ENCODE peak calls at places on chromosomes 13 and 19, in four cellular contexts. Z is NCI-H345, Q is G401, A is dorsolateral prefrontal cortex. M is an unnamed sample.

GRCh38 chr13:20721454-20722357 is 18.2 kb downstream of the IL17D start:
- DNase-seq in Z (peak), Q (peak), A (no peak), M (no peak)

GRCh38 chr13:35107535-35107934 is 165.5 kb downstream of the NBEA start:
- DNase-seq in Z (no peak), Q (no peak), A (no peak), M (no peak)

GRCh38 chr19:39351537-39352037 is 9.4 kb downstream of the SAMD4B start:
- DNase-seq in Z (no peak), Q (no peak), A (no peak), M (no peak)

GRCh38 chr13:107649071-107649470 is 566.3 kb downstream of the LIG4 start:
- DNase-seq in Z (no peak), Q (no peak), A (no peak), M (no peak)

GRCh38 chr19:12578641-12579040 is 27.4 kb upstream of the ZNF564 start:
- DNase-seq in Z (no peak), Q (no peak), A (no peak), M (no peak)

GRCh38 chr19:3075605-3076431 is 13.5 kb upstream of the TLE5 start:
- DNase-seq in Z (peak), Q (peak), A (peak), M (no peak)

GRCh38 chr19:19606021-19606420 is 12.5 kb downstream of the PBX4 start:
- DNase-seq in Z (no peak), Q (no peak), A (no peak), M (no peak)

GRCh38 chr19:53898680-53899341 is 10.3 kb upstream of the CACNG7 start:
- DNase-seq in Z (no peak), Q (no peak), A (no peak), M (no peak)

GRCh38 chr13:20410726-20411125 is 114.9 kb downstream of the CRYL1 start:
- DNase-seq in Z (no peak), Q (no peak), A (no peak), M (no peak)

GRCh38 chr19:34393629-34394028 is 10.6 kb upstream of the PDCD2L start:
- DNase-seq in Z (no peak), Q (no peak), A (peak), M (no peak)

GRCh38 chr19:33071887-33072286 is 7.2 kb upstream of the RHPN2 start:
- DNase-seq in Z (no peak), Q (no peak), A (no peak), M (no peak)

GRCh38 chr19:1856698-1857603 is 6.4 kb downstream of the KLF16 start:
- DNase-seq in Z (no peak), Q (peak), A (no peak), M (no peak)

GRCh38 chr19:34254552-34255432 is at the start of gene GARRE1:
- DNase-seq in Z (peak), Q (no peak), A (peak), M (no peak)

GRCh38 chr19:49486710-49487276 is 615 bp upstream of the RPL13A start:
- DNase-seq in Z (no peak), Q (no peak), A (no peak), M (no peak)

GRCh38 chr19:51681286-51681956 is 11.7 kb upstream of the SPACA6 start:
- DNase-seq in Z (no peak), Q (no peak), A (no peak), M (no peak)

M was measured in substantia nigra.